ENCODE peak calls at places on chromosome 1, in six cellular contexts. I, L, C, M, K and B are unnamed samples.

GRCh38 chr1:112971006-112971405 is 15.0 kb upstream of the SLC16A1 start:
- DNase-seq in I (peak; percentile 76), L (no peak), C (no peak), M (no peak), K (no peak), B (no peak)

GRCh38 chr1:184479435-184480202 is 92.8 kb downstream of the C1orf21 start:
- DNase-seq in I (no peak), L (no peak), C (no peak), M (no peak), K (no peak), B (no peak)

GRCh38 chr1:243325305-243325890 is 69.6 kb downstream of the SDCCAG8 start:
- DNase-seq in I (peak; percentile 82), L (peak; percentile 46), C (no peak), M (no peak), K (peak; percentile 46), B (peak; percentile 69)

GRCh38 chr1:24960071-24960801 is 30.2 kb upstream of the RUNX3 start:
- DNase-seq in I (no peak), L (no peak), C (no peak), M (no peak), K (no peak), B (no peak)

GRCh38 chr1:15341634-15342375 is 67.9 kb upstream of the EFHD2 start:
- DNase-seq in I (peak; percentile 85), L (no peak), C (no peak), M (no peak), K (no peak), B (peak; percentile 84)

GRCh38 chr1:160797861-160798273 is 1.9 kb downstream of the LY9 start:
- DNase-seq in I (no peak), L (no peak), C (no peak), M (no peak), K (no peak), B (no peak)

GRCh38 chr1:218499021-218499691 is 154.0 kb downstream of the TGFB2 start:
- DNase-seq in I (peak; percentile 79), L (no peak), C (no peak), M (no peak), K (no peak), B (peak; percentile 92)

GRCh38 chr1:17056586-17056985 is 2.8 kb upstream of the SDHB start:
- DNase-seq in I (no peak), L (no peak), C (no peak), M (no peak), K (no peak), B (no peak)

GRCh38 chr1:93880731-93881130 is 1.7 kb upstream of the DNTTIP2 start:
- DNase-seq in I (peak; percentile 60), L (no peak), C (no peak), M (no peak), K (no peak), B (peak; percentile 18)

GRCh38 chr1:210342986-210343780 is 14.5 kb downstream of the HHAT start:
- DNase-seq in I (no peak), L (no peak), C (no peak), M (no peak), K (no peak), B (no peak)

GRCh38 chr1:175400811-175401210 is 208.2 kb upstream of the KIAA0040 start:
- DNase-seq in I (no peak), L (no peak), C (no peak), M (no peak), K (no peak), B (peak; percentile 8)

GRCh38 chr1:230849451-230850194 is 18.7 kb downstream of the C1orf198 start:
- DNase-seq in I (peak; percentile 95), L (no peak), C (no peak), M (no peak), K (no peak), B (peak; percentile 87)

GRCh38 chr1:113849072-113849471 is 22.4 kb downstream of the PTPN22 start:
- DNase-seq in I (no peak), L (no peak), C (no peak), M (no peak), K (no peak), B (no peak)

GRCh38 chr1:33683913-33684312 is 180.0 kb upstream of the HMGB4 start:
- DNase-seq in I (no peak), L (no peak), C (no peak), M (no peak), K (no peak), B (no peak)

GRCh38 chr1:227317541-227318002 is 720 bp downstream of the CDC42BPA start:
- DNase-seq in I (peak; percentile 61), L (peak; percentile 52), C (peak; percentile 69), M (peak; percentile 71), K (peak; percentile 92), B (peak; percentile 84)

GRCh38 chr1:67169496-67169895 is 3.2 kb downstream of the IL23R start:
- DNase-seq in I (no peak), L (no peak), C (no peak), M (no peak), K (no peak), B (no peak)

GRCh38 chr1:30952098-30952497 is 43.5 kb upstream of the SDC3 start:
- DNase-seq in I (no peak), L (no peak), C (no peak), M (no peak), K (no peak), B (no peak)

GRCh38 chr1:10271869-10272268 is 61.5 kb downstream of the KIF1B start:
- DNase-seq in I (no peak), L (no peak), C (no peak), M (no peak), K (no peak), B (no peak)

GRCh38 chr1:156123356-156124196 is 9.1 kb downstream of the LMNA start:
- DNase-seq in I (peak; percentile 98), L (peak; percentile 51), C (peak; percentile 76), M (peak; percentile 94), K (peak; percentile 98), B (peak; percentile 97)

GRCh38 chr1:205235921-205236320 is 8.2 kb downstream of the TMCC2 start:
- DNase-seq in I (no peak), L (no peak), C (no peak), M (no peak), K (no peak), B (no peak)

GRCh38 chr1:150259758-150260669 is 2.4 kb downstream of the CA14 start:
- DNase-seq in I (no peak), L (peak; percentile 73), C (peak; percentile 81), M (peak; percentile 91), K (peak; percentile 94), B (peak; percentile 42)

DNA sequence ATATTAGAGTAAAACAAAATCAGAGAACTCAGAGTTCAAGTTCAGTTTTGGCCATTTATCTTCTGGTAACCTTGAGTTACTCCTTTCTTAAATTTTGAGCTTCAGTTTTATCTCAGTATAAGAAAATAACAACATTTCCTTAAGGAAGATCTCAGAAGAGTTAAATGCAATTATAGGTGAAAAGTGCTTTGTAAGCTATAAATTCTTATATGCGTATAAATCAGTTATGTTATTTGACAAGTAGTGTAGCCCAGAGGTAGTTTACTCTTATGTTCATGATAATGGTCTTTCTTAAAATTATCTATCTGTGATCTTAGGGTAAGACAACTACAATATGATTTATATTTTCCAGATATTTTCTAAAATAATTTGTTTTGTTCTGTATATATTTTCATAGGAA is 89.8 kb downstream of the LHX9 start:
- DNase-seq in I (no peak), L (no peak), C (no peak), M (no peak), K (no peak), B (no peak)
- H2BK15ac ChIP-seq in I (no peak overlapping the region), L (no peak overlapping the region), C (no peak overlapping the region), M (no peak overlapping the region), K (no peak overlapping the region), B (no peak overlapping the region)

DNA sequence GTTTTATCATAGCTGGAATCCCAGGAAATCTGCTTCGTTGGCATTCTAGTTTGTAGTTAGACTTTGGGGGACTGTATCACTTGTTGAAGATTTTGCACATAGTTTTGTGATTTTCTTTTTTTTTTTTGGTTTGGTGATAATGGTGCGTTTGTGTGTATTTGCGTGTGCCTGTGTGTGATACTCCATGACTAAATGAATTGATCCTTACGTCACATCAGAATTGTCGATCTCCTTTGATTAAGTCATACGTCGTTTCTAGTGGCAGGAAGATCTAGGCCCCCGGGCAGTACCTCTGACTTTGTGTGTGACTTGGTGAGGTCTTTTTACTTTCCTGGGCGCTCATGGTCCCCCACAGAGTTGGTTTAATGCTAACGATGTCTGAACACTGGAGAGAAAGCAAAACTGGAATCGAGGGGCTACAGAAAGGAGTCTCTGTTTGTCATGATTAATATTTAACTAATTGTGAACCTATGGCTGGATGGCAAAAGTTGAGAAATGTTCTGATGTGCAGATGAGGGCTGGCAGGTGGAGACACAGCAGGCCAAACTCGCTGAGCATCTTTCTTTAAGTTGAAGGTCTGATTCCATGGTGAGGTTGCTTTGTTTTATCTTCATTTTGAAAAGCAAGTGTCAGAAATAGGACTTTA is 2.4 kb downstream of the RASSF5 start:
- DNase-seq in I (no peak), L (no peak), C (no peak), M (no peak), K (no peak), B (no peak)
- H3K4me1 ChIP-seq in I (peaks cover 25% of the 10 kb centered on the region), L (peaks cover 17% of the 10 kb centered on the region), C (peaks cover 19% of the 10 kb centered on the region), M (no peaks in the 10 kb centered on the region), K (no peaks in the 10 kb centered on the region), B (peaks cover 21% of the 10 kb centered on the region)

DNA sequence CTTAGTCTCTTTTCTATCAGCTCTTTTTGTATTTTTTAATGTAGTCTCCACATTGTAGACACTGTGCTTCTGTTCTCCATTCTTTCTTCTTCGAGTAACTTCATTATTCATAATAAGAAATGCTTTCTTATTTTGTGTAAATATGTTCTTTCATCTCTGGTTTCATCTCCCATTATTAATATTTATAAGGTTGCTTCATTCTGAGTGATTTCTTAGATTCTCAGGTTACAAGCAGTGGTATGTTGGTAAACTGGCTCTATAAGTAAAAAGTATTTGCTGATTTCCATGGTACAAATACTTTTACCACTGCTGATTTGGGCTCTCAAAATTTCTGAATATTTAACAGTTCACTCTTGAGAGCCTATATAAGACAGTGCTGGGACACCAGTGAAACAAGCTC is 81.3 kb downstream of the CDC14A start:
- DNase-seq in I (no peak), L (no peak), C (no peak), M (no peak), K (no peak), B (no peak)
- H2BK15ac ChIP-seq in I (no peak overlapping the region), L (no peak overlapping the region), C (no peak overlapping the region), M (no peak overlapping the region), K (no peak overlapping the region), B (no peak overlapping the region)

GRCh38 chr1:21143752-21144151 is 32.9 kb downstream of the EIF4G3 start:
- DNase-seq in I (no peak), L (no peak), C (no peak), M (no peak), K (no peak), B (no peak)
- H3K4me1 ChIP-seq in I (peaks cover 4% of the 10 kb centered on the region), L (no peaks in the 10 kb centered on the region), C (no peaks in the 10 kb centered on the region), M (no peaks in the 10 kb centered on the region), K (no peaks in the 10 kb centered on the region), B (peaks cover 4% of the 10 kb centered on the region)

GRCh38 chr1:51444534-51445192 is 74.4 kb downstream of the EPS15 start:
- DNase-seq in I (no peak), L (no peak), C (no peak), M (no peak), K (no peak), B (peak; percentile 18)
- H2BK15ac ChIP-seq in I (no peak overlapping the region), L (no peak overlapping the region), C (no peak overlapping the region), M (no peak overlapping the region), K (no peak overlapping the region), B (no peak overlapping the region)